ENCODE peak calls at places on chromosomes 2 and 18, in six cellular contexts. A, F, E, O, Q and S are unnamed samples.

GRCh38 chr2:96470636-96471035 is 34.5 kb downstream of the NEURL3 start:
- DNase-seq in F (no peak), A (peak; percentile 31), Q (peak; percentile 92), O (peak; percentile 88), E (peak; percentile 32), S (peak; percentile 32)

GRCh38 chr2:118240276-118240675 is 152.0 kb downstream of the INSIG2 start:
- DNase-seq in E (peak; percentile 43), F (no peak), O (no peak), A (no peak), Q (no peak), S (no peak)

GRCh38 chr2:43251171-43251731 is 24.8 kb upstream of the ZFP36L2 start:
- DNase-seq in O (no peak), A (peak; percentile 76), F (peak; percentile 63), Q (no peak), E (peak; percentile 76), S (no peak)

GRCh38 chr2:238166391-238167343 is 7.9 kb downstream of the ERFE start:
- DNase-seq in Q (no peak), A (no peak), E (no peak), O (peak; percentile 58), F (no peak), S (no peak)

GRCh38 chr2:151927501-151928221 is 99.4 kb upstream of the ARL5A start:
- DNase-seq in F (no peak), Q (peak; percentile 38), E (no peak), A (peak; percentile 27), O (no peak), S (no peak)

GRCh38 chr2:44560352-44560751 is 198.6 kb downstream of the CAMKMT start:
- DNase-seq in F (no peak), Q (no peak), E (peak; percentile 8), A (no peak), O (no peak), S (peak; percentile 14)

GRCh38 chr18:45519881-45520280 is 95.4 kb upstream of the SLC14A2 start:
- DNase-seq in F (no peak), O (no peak), E (peak; percentile 43), Q (no peak), A (no peak), S (no peak)

GRCh38 chr2:59713577-59713976 is 839.9 kb downstream of the BCL11A start:
- DNase-seq in A (no peak), E (no peak), O (no peak), Q (no peak), F (no peak), S (no peak)

GRCh38 chr18:52190630-52191029 is 149.4 kb upstream of the DCC start:
- DNase-seq in O (no peak), E (no peak), F (no peak), Q (no peak), A (no peak), S (no peak)

GRCh38 chr2:32357545-32358482 is 991 bp downstream of the BIRC6 start:
- DNase-seq in E (peak; percentile 63), A (peak; percentile 53), F (peak; percentile 10), O (peak; percentile 87), Q (peak; percentile 50), S (peak; percentile 50)

GRCh38 chr2:44934521-44934961 is 7.0 kb upstream of the SIX3 start:
- DNase-seq in A (no peak), O (no peak), F (no peak), Q (peak; percentile 60), E (no peak), S (no peak)

GRCh38 chr18:47996091-47996541 is 65.7 kb upstream of the SMAD2 start:
- DNase-seq in A (no peak), Q (no peak), F (no peak), E (peak; percentile 48), O (no peak), S (no peak)

GRCh38 chr18:25274900-25275299 is 77.1 kb downstream of the ZNF521 start:
- DNase-seq in Q (no peak), O (no peak), A (no peak), F (no peak), E (no peak), S (no peak)

GRCh38 chr2:26034597-26035067 is 748 bp downstream of the RAB10 start:
- DNase-seq in O (no peak), Q (no peak), E (peak; percentile 44), F (no peak), A (no peak), S (peak; percentile 34)

GRCh38 chr2:224009605-224010330 is 29.3 kb downstream of the SERPINE2 start:
- DNase-seq in E (peak; percentile 57), A (no peak), O (no peak), F (no peak), Q (no peak), S (peak; percentile 26)

GRCh38 chr2:9538000-9538507 is 17.6 kb downstream of the ADAM17 start:
- DNase-seq in O (no peak), A (no peak), E (peak; percentile 89), Q (no peak), F (peak; percentile 42), S (no peak)

GRCh38 chr2:1883476-1883875 is 139.2 kb upstream of the PXDN start:
- DNase-seq in Q (no peak), A (no peak), E (no peak), F (no peak), O (no peak), S (no peak)

GRCh38 chr2:239146011-239146641 is 254.7 kb downstream of the HDAC4 start:
- DNase-seq in F (no peak), Q (no peak), A (no peak), O (peak; percentile 48), E (no peak), S (no peak)

GRCh38 chr2:137992039-137992646 is 27.9 kb downstream of the HNMT start:
- DNase-seq in O (no peak), A (no peak), F (no peak), E (no peak), Q (peak; percentile 38), S (no peak)

GRCh38 chr2:62604336-62604735 is 98.3 kb upstream of the TMEM17 start:
- DNase-seq in E (peak; percentile 20), A (no peak), F (peak; percentile 97), O (no peak), Q (no peak), S (no peak)

GRCh38 chr2:57881998-57882884 is 164.4 kb upstream of the VRK2 start:
- DNase-seq in Q (no peak), F (no peak), E (peak; percentile 71), A (peak; percentile 46), O (no peak), S (peak; percentile 72)

GRCh38 chr2:16666453-16666801 is 793 bp upstream of the CYRIA start:
- DNase-seq in E (no peak), O (no peak), F (no peak), A (peak; percentile 16), Q (peak; percentile 64), S (no peak)

GRCh38 chr2:16665746-16666452 is at the start of gene CYRIA:
- DNase-seq in E (peak; percentile 61), O (peak; percentile 72), A (peak; percentile 81), Q (peak; percentile 61), F (no peak), S (peak; percentile 37)

GRCh38 chr2:16664052-16664731 is 1.4 kb downstream of the CYRIA start:
- DNase-seq in E (peak; percentile 19), A (peak; percentile 70), Q (peak; percentile 44), O (no peak), F (no peak), S (peak; percentile 22)

GRCh38 chr2:16663121-16663905 is 2.3 kb downstream of the CYRIA start:
- DNase-seq in Q (no peak), F (no peak), O (no peak), A (no peak), E (no peak), S (no peak)

GRCh38 chr2:16664809-16665745 is 557 bp downstream of the CYRIA start:
- DNase-seq in O (peak; percentile 65), E (no peak), Q (no peak), F (no peak), A (no peak), S (no peak)
- H3K27ac ChIP-seq in O (peak overlapping the region; percentile 5), E (no peak overlapping the region), Q (no peak overlapping the region), F (no peak overlapping the region), A (no peak overlapping the region), S (peak overlapping the region; percentile 89)

GRCh38 chr2:225030089-225030653 is 12.1 kb downstream of the DOCK10 start:
- DNase-seq in Q (no peak), A (no peak), O (no peak), F (no peak), E (no peak), S (no peak)

GRCh38 chr2:225030893-225031292 is 11.4 kb downstream of the DOCK10 start:
- DNase-seq in F (no peak), Q (no peak), O (no peak), A (no peak), E (no peak), S (no peak)

GRCh38 chr2:225025917-225026571 is 16.2 kb downstream of the DOCK10 start:
- DNase-seq in Q (no peak), E (peak; percentile 77), O (no peak), F (no peak), A (no peak), S (no peak)

GRCh38 chr2:225027061-225027762 is 15.1 kb downstream of the DOCK10 start:
- DNase-seq in O (no peak), E (no peak), F (no peak), A (no peak), Q (no peak), S (no peak)

GRCh38 chr2:225028572-225028971 is 13.7 kb downstream of the DOCK10 start:
- DNase-seq in O (no peak), F (no peak), Q (no peak), A (no peak), E (no peak), S (no peak)
- H3K4me1 ChIP-seq in O (no peaks in the 10 kb centered on the region), F (no peaks in the 10 kb centered on the region), Q (no peaks in the 10 kb centered on the region), A (no peaks in the 10 kb centered on the region), E (peaks cover 21% of the 10 kb centered on the region), S (peaks cover 3% of the 10 kb centered on the region)

GRCh38 chr18:3848316-3848715 is 398.3 kb downstream of the TGIF1 start:
- DNase-seq in A (no peak), F (no peak), O (no peak), Q (no peak), E (peak; percentile 3), S (no peak)

GRCh38 chr18:3845176-3845575 is 395.2 kb downstream of the TGIF1 start:
- DNase-seq in E (no peak), A (no peak), O (no peak), F (no peak), Q (no peak), S (no peak)

GRCh38 chr18:3836937-3837336 is 387.0 kb downstream of the TGIF1 start:
- DNase-seq in O (no peak), A (no peak), E (no peak), Q (no peak), F (no peak), S (no peak)

GRCh38 chr18:3839481-3840075 is 389.6 kb downstream of the TGIF1 start:
- DNase-seq in E (no peak), O (no peak), F (no peak), A (no peak), Q (no peak), S (no peak)

GRCh38 chr18:3842844-3843243 is 392.9 kb downstream of the TGIF1 start:
- DNase-seq in Q (no peak), E (no peak), F (no peak), O (no peak), A (no peak), S (no peak)
- H3K27ac ChIP-seq in Q (no peak overlapping the region), E (no peak overlapping the region), F (no peak overlapping the region), O (no peak overlapping the region), A (no peak overlapping the region), S (no peak overlapping the region)

GRCh38 chr2:189151897-189152296 is 27.7 kb downstream of the COL5A2 start:
- DNase-seq in A (no peak), E (peak; percentile 48), F (no peak), Q (no peak), O (no peak), S (no peak)
- H3K4me1 ChIP-seq in A (peaks cover 7% of the 10 kb centered on the region), E (peaks cover 85% of the 10 kb centered on the region), F (peaks cover 10% of the 10 kb centered on the region), Q (peaks cover 3% of the 10 kb centered on the region), O (no peaks in the 10 kb centered on the region), S (peaks cover 4% of the 10 kb centered on the region)

GRCh38 chr2:235047171-235048160 is 95.6 kb downstream of the SH3BP4 start:
- DNase-seq in Q (no peak), F (no peak), E (no peak), O (no peak), A (no peak), S (no peak)
- H3K27ac ChIP-seq in Q (no peak overlapping the region), F (no peak overlapping the region), E (no peak overlapping the region), O (peak overlapping the region; percentile 87), A (no peak overlapping the region), S (no peak overlapping the region)